ENCODE peak calls at places on chromosomes 6 and 20, in eight cellular contexts. E is heart left ventricle, V is fibroblast of the aortic adventitia, X is choroid plexus epithelial cell, Y is neural progenitor cell, J is GM13977, S is PC-9, O is fibroblast of pulmonary artery. A is an unnamed sample.
A peak's percentile ranks its signal among the peaks of the same experiment; 100 is the strongest.

GRCh38 chr6:64516393-64516792 is 880.8 kb downstream of the PHF3 start:
- DNase-seq in E (no peak), V (no peak), X (no peak), Y (no peak), J (no peak), S (no peak), O (no peak), A (no peak)

GRCh38 chr20:64035066-64035932 is 683 bp upstream of the C20orf204 start:
- DNase-seq in E (no peak), V (no peak), X (no peak), Y (no peak), J (peak; percentile 83), S (no peak), O (no peak), A (no peak)

GRCh38 chr6:167092672-167093339 is 30.1 kb upstream of the CCR6 start:
- DNase-seq in E (no peak), V (no peak), X (no peak), Y (no peak), J (no peak), S (no peak), O (no peak), A (no peak)

GRCh38 chr6:91812596-91813274 is 1225.9 kb upstream of the MAP3K7 start:
- DNase-seq in E (no peak), V (no peak), X (peak; percentile 3), Y (no peak), J (no peak), S (no peak), O (no peak), A (no peak)

GRCh38 chr6:47687432-47687831 is 10.9 kb upstream of the ADGRF4 start:
- DNase-seq in E (no peak), V (no peak), X (no peak), Y (no peak), J (no peak), S (no peak), O (no peak), A (no peak)

GRCh38 chr6:126812651-126813050 is 305.8 kb upstream of the RSPO3 start:
- DNase-seq in E (no peak), V (peak; percentile 45), X (peak; percentile 70), Y (peak; percentile 16), J (no peak), S (no peak), O (peak; percentile 15), A (no peak)

GRCh38 chr20:46583411-46584214 is 33.2 kb upstream of the OCSTAMP start:
- DNase-seq in E (no peak), V (no peak), X (no peak), Y (peak; percentile 96), J (no peak), S (no peak), O (no peak), A (no peak)

GRCh38 chr6:83505376-83505775 is 7.0 kb upstream of the PRSS35 start:
- DNase-seq in E (no peak), V (peak; percentile 28), X (no peak), Y (peak; percentile 71), J (no peak), S (no peak), O (no peak), A (no peak)

GRCh38 chr20:61998343-61999121 is 67.1 kb downstream of the TAF4 start:
- DNase-seq in E (no peak), V (no peak), X (no peak), Y (no peak), J (no peak), S (no peak), O (no peak), A (no peak)

GRCh38 chr6:80642452-80642851 is 536.0 kb downstream of the BCKDHB start:
- DNase-seq in E (no peak), V (peak; percentile 54), X (peak; percentile 37), Y (no peak), J (no peak), S (no peak), O (peak; percentile 9), A (no peak)

GRCh38 chr6:67952121-67952520 is 683.0 kb upstream of the ADGRB3 start:
- DNase-seq in E (no peak), V (peak; percentile 41), X (peak; percentile 73), Y (no peak), J (no peak), S (no peak), O (peak; percentile 52), A (no peak)

DNA sequence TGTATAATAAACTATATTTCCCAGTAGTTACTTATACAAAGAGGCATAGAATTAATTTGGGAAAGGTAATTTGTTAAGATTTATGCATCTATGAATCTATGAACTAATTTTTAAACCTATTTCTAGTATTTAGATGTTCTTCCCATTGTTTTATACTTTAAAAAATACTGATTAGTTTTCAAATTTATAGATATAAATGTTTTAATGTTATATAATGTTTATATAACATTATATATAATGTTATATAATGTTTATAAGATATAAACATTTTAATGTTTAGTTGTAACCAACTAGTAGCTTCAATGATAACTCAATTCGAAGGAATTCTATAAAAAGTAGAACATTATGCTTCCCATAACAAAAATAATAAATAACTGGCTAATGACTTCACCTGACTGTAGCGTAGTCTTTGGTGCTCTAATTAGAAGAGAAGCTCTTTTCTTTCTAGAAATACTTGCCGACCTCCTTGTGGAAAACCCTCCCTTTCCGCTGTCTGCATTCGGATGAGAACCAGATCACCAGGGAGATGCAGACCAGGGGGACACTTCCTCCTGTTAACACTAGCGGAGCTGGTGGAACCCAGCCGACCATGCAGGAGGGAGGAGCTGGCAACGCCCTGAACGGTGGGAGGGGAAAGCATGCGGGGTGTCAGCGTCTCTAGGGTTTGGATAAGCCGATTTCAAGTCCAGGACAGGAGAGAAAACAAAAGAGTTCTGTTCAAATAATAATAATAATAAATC is 158.4 kb downstream of the OR2B2 start:
- DNase-seq in E (peak; percentile 72), V (peak; percentile 68), X (peak; percentile 87), Y (peak; percentile 94), J (peak; percentile 74), S (peak; percentile 81), O (peak; percentile 85), A (peak; percentile 53)
- TF ChIP-seq CTCF in E (no peak), V (peak; percentile 37), X (peak; percentile 42), Y (peak; percentile 30), J (no peak), S (no peak), O (peak; percentile 20), A (no peak)

GRCh38 chr6:15253107-15254073 is 7.5 kb downstream of the JARID2 start:
- DNase-seq in E (no peak), V (no peak), X (no peak), Y (no peak), J (peak; percentile 45), S (no peak), O (no peak), A (no peak)

GRCh38 chr6:15255481-15256414 is 9.9 kb downstream of the JARID2 start:
- DNase-seq in E (no peak), V (no peak), X (no peak), Y (peak; percentile 38), J (peak; percentile 41), S (no peak), O (no peak), A (no peak)

GRCh38 chr6:15256538-15257222 is 10.8 kb downstream of the JARID2 start:
- DNase-seq in E (peak; percentile 37), V (no peak), X (no peak), Y (no peak), J (no peak), S (no peak), O (no peak), A (no peak)

GRCh38 chr6:15252205-15252604 is 6.3 kb downstream of the JARID2 start:
- DNase-seq in E (no peak), V (no peak), X (no peak), Y (no peak), J (no peak), S (no peak), O (no peak), A (no peak)

GRCh38 chr6:15254074-15254975 is 8.5 kb downstream of the JARID2 start:
- DNase-seq in E (no peak), V (no peak), X (peak; percentile 48), Y (peak; percentile 41), J (peak; percentile 36), S (no peak), O (peak; percentile 42), A (no peak)
- TF ChIP-seq CTCF in E (no peak), V (no peak), X (peak; percentile 13), Y (peak; percentile 23), J (peak; percentile 52), S (no peak), O (peak; percentile 1), A (no peak)

GRCh38 chr6:56420296-56420695 is 172.9 kb upstream of the COL21A1 start:
- DNase-seq in E (no peak), V (peak; percentile 31), X (no peak), Y (no peak), J (no peak), S (no peak), O (no peak), A (no peak)

GRCh38 chr6:56416247-56416646 is 168.9 kb upstream of the COL21A1 start:
- DNase-seq in E (no peak), V (peak; percentile 83), X (no peak), Y (no peak), J (no peak), S (no peak), O (no peak), A (no peak)

GRCh38 chr6:56417823-56418222 is 170.4 kb upstream of the COL21A1 start:
- DNase-seq in E (no peak), V (no peak), X (no peak), Y (no peak), J (no peak), S (no peak), O (no peak), A (no peak)
- TF ChIP-seq CTCF in E (no peak), V (no peak), X (no peak), Y (no peak), J (no peak), S (no peak), O (no peak), A (no peak)

GRCh38 chr20:38452880-38453624 is 17.9 kb upstream of the SNHG17 start:
- DNase-seq in E (peak; percentile 51), V (peak; percentile 77), X (peak; percentile 75), Y (no peak), J (no peak), S (peak; percentile 14), O (peak; percentile 76), A (no peak)
- TF ChIP-seq CTCF in E (no peak), V (no peak), X (no peak), Y (no peak), J (no peak), S (no peak), O (no peak), A (no peak)

GRCh38 chr6:48919555-48919954 is 543.5 kb downstream of the MMUT start:
- DNase-seq in E (no peak), V (no peak), X (no peak), Y (no peak), J (no peak), S (no peak), O (no peak), A (no peak)

GRCh38 chr6:48916523-48917050 is 546.5 kb downstream of the MMUT start:
- DNase-seq in E (no peak), V (no peak), X (no peak), Y (no peak), J (no peak), S (no peak), O (no peak), A (no peak)

GRCh38 chr6:48917233-48917632 is 545.8 kb downstream of the MMUT start:
- DNase-seq in E (no peak), V (no peak), X (no peak), Y (no peak), J (no peak), S (no peak), O (no peak), A (no peak)

GRCh38 chr6:48912503-48912902 is 550.5 kb downstream of the MMUT start:
- DNase-seq in E (no peak), V (no peak), X (no peak), Y (no peak), J (no peak), S (no peak), O (no peak), A (no peak)

GRCh38 chr6:48915591-48915990 is 547.5 kb downstream of the MMUT start:
- DNase-seq in E (no peak), V (no peak), X (no peak), Y (no peak), J (no peak), S (no peak), O (no peak), A (no peak)
- TF ChIP-seq CTCF in E (no peak), V (peak; percentile 25), X (no peak), Y (peak; percentile 8), J (no peak), S (no peak), O (peak; percentile 6), A (no peak)